ENCODE peak calls at places on chromosomes 13 and 19, in seven cellular contexts. U is psoas muscle; Y is Calu3; J is CD8-positive, alpha-beta memory T cell; L is RWPE1; Q is left colon; D is EL. C is an unnamed sample.

GRCh38 chr19:10450853-10451609 is 30.7 kb downstream of the PDE4A start:
- DNase-seq in Y (no peak), Q (peak; percentile 95), U (no peak), J (no peak), D (no peak), L (peak; percentile 59), C (no peak)

GRCh38 chr13:70896136-70896535 is 787.9 kb upstream of the KLHL1 start:
- DNase-seq in Q (no peak), U (no peak), L (no peak), Y (no peak), J (no peak), D (no peak), C (no peak)

GRCh38 chr19:38913958-38914357 is 2.0 kb upstream of the CCER2 start:
- DNase-seq in Y (no peak), L (no peak), Q (no peak), J (no peak), U (no peak), D (no peak), C (no peak)

GRCh38 chr13:43785681-43786471 is 896 bp downstream of the ENOX1 start:
- DNase-seq in U (peak; percentile 85), J (no peak), Y (peak; percentile 76), L (peak; percentile 78), Q (peak; percentile 60), D (peak; percentile 77), C (no peak)

GRCh38 chr13:93217701-93218100 is 8.9 kb upstream of the GPC6 start:
- DNase-seq in U (no peak), Y (no peak), Q (no peak), L (peak; percentile 42), J (no peak), D (no peak), C (no peak)

GRCh38 chr13:57624565-57625435 is 6.7 kb upstream of the PCDH17 start:
- DNase-seq in J (no peak), U (no peak), L (peak; percentile 25), D (peak; percentile 12), Q (peak; percentile 5), Y (peak; percentile 8), C (no peak)

GRCh38 chr13:23701646-23702045 is 131.4 kb downstream of the TNFRSF19 start:
- DNase-seq in U (peak; percentile 92), J (no peak), Q (no peak), D (no peak), Y (no peak), L (no peak), C (no peak)

GRCh38 chr19:1453525-1454371 is 3.8 kb downstream of the APC2 start:
- DNase-seq in D (peak; percentile 60), Y (no peak), J (no peak), Q (no peak), L (no peak), U (no peak), C (no peak)

GRCh38 chr13:61146158-61146557 is 269.5 kb downstream of the PCDH20 start:
- DNase-seq in L (no peak), J (no peak), Q (no peak), U (no peak), Y (no peak), D (no peak), C (no peak)

GRCh38 chr13:30341815-30342570 is 34.6 kb upstream of the KATNAL1 start:
- DNase-seq in D (peak; percentile 93), J (no peak), Y (peak; percentile 45), Q (peak; percentile 70), U (peak; percentile 84), L (peak; percentile 76), C (no peak)

GRCh38 chr19:12689012-12689411 is 1.2 kb downstream of the GNG14 start:
- DNase-seq in J (no peak), Y (no peak), U (no peak), D (no peak), Q (no peak), L (no peak), C (no peak)

GRCh38 chr19:44374789-44375188 is 18.3 kb upstream of the ZNF112 start:
- DNase-seq in J (no peak), Q (no peak), D (no peak), Y (no peak), L (no peak), U (no peak), C (no peak)

GRCh38 chr13:91078093-91078679 is 269.3 kb upstream of the MIR17HG start:
- DNase-seq in Y (no peak), U (no peak), J (no peak), L (no peak), D (no peak), Q (no peak), C (no peak)

GRCh38 chr19:53555352-53555751 is 17.4 kb downstream of the ZNF331 start:
- DNase-seq in L (no peak), U (no peak), J (no peak), D (no peak), Q (no peak), Y (no peak), C (no peak)

GRCh38 chr13:76222511-76222910 is 586.4 kb downstream of the LMO7 start:
- DNase-seq in L (no peak), D (no peak), U (no peak), J (no peak), Y (no peak), Q (no peak), C (no peak)

GRCh38 chr13:25372275-25373081 is 704 bp downstream of the ATP8A2 start:
- DNase-seq in L (no peak), U (no peak), D (no peak), J (no peak), Q (no peak), Y (no peak), C (no peak)

GRCh38 chr13:45219938-45220375 is 19.1 kb upstream of the KCTD4 start:
- DNase-seq in D (peak; percentile 88), J (no peak), U (no peak), Y (peak; percentile 28), Q (no peak), L (peak; percentile 86), C (no peak)

GRCh38 chr13:101736551-101736950 is 284.1 kb downstream of the ITGBL1 start:
- DNase-seq in J (no peak), U (no peak), L (no peak), Q (no peak), Y (no peak), D (no peak), C (no peak)

GRCh38 chr19:11587302-11587972 is 9.8 kb upstream of the ZNF627 start:
- DNase-seq in L (peak; percentile 73), Y (peak; percentile 71), U (peak; percentile 74), Q (peak; percentile 81), J (peak; percentile 83), D (peak; percentile 73), C (peak; percentile 59)

GRCh38 chr19:3516675-3517207 is 10.6 kb downstream of the FZR1 start:
- DNase-seq in J (peak; percentile 77), U (no peak), L (no peak), Q (peak; percentile 61), D (no peak), Y (peak; percentile 35), C (peak; percentile 25)